ENCODE peak calls at places on chromosomes 1 and 21, in five cellular contexts. One of them, this sample, is unnamed.

GRCh38 chr21:39874759-39875158 is 7.5 kb downstream of the PCP4 start:
- DNase-seq in COR-L47: no peak
- DNase-seq in psoas muscle: no peak
- DNase-seq in IMR-90: no peak
- DNase-seq in NCI-H2081: no peak
- DNase-seq in this sample: no peak

GRCh38 chr1:81725823-81726222 is 74.9 kb upstream of the ADGRL2 start:
- DNase-seq in COR-L47: no peak
- DNase-seq in psoas muscle: no peak
- DNase-seq in IMR-90: no peak
- DNase-seq in NCI-H2081: no peak
- DNase-seq in this sample: no peak

GRCh38 chr1:2645776-2646175 is 13.0 kb upstream of the MMEL1 start:
- DNase-seq in COR-L47: no peak
- DNase-seq in psoas muscle: no peak
- DNase-seq in IMR-90: no peak
- DNase-seq in NCI-H2081: no peak
- DNase-seq in this sample: no peak

GRCh38 chr1:248421384-248421783 is 18.5 kb downstream of the OR2T1 start:
- DNase-seq in COR-L47: no peak
- DNase-seq in psoas muscle: no peak
- DNase-seq in IMR-90: no peak
- DNase-seq in NCI-H2081: no peak
- DNase-seq in this sample: no peak

GRCh38 chr1:222369991-222370910 is 177.7 kb downstream of the HHIPL2 start:
- DNase-seq in COR-L47: no peak
- DNase-seq in psoas muscle: no peak
- DNase-seq in IMR-90: peak; percentile 97
- DNase-seq in NCI-H2081: no peak
- DNase-seq in this sample: peak; percentile 31

GRCh38 chr1:243482237-243483022 is 226.6 kb downstream of the SDCCAG8 start:
- DNase-seq in COR-L47: no peak
- DNase-seq in psoas muscle: no peak
- DNase-seq in IMR-90: peak; percentile 49
- DNase-seq in NCI-H2081: no peak
- DNase-seq in this sample: peak; percentile 68

GRCh38 chr1:77824083-77824482 is 44.6 kb downstream of the MIGA1 start:
- DNase-seq in COR-L47: no peak
- DNase-seq in psoas muscle: no peak
- DNase-seq in IMR-90: peak; percentile 71
- DNase-seq in NCI-H2081: no peak
- DNase-seq in this sample: peak; percentile 44

GRCh38 chr1:204093421-204093717 is 20.5 kb downstream of the SOX13 start:
- DNase-seq in COR-L47: peak; percentile 45
- DNase-seq in psoas muscle: no peak
- DNase-seq in IMR-90: no peak
- DNase-seq in NCI-H2081: peak; percentile 54
- DNase-seq in this sample: no peak

GRCh38 chr1:177033628-177034027 is 130.9 kb downstream of the ASTN1 start:
- DNase-seq in COR-L47: no peak
- DNase-seq in psoas muscle: no peak
- DNase-seq in IMR-90: no peak
- DNase-seq in NCI-H2081: no peak
- DNase-seq in this sample: no peak

This sample was measured in bronchial epithelial cell.